ENCODE peak calls at places on chromosomes 16 and 17, in eight cellular contexts. E is PC-3, S is OCI-LY7, O is testis, T is A549, U is colonic mucosa, D is tibial nerve, V is RWPE1. F is an unnamed sample.

GRCh38 chr17:56593073-56593740 is at the start of gene NOG:
- DNase-seq in D (no peak), U (peak; percentile 42), O (peak; percentile 55), S (no peak), V (peak; percentile 67), E (peak; percentile 74), T (peak; percentile 80), F (no peak)

GRCh38 chr17:292531-293382 is 59.9 kb downstream of the RPH3AL start:
- DNase-seq in D (no peak), U (no peak), O (no peak), S (no peak), V (no peak), T (no peak), E (no peak), F (no peak)

GRCh38 chr16:17638134-17638533 is 167.4 kb upstream of the XYLT1 start:
- DNase-seq in T (no peak), U (no peak), E (no peak), D (no peak), S (no peak), O (no peak), V (no peak), F (no peak)

GRCh38 chr17:71023631-71024030 is 854.3 kb downstream of the KCNJ2 start:
- DNase-seq in O (no peak), S (no peak), U (no peak), T (no peak), V (no peak), E (peak; percentile 9), D (no peak), F (no peak)

GRCh38 chr16:17469742-17470001 is 1.1 kb downstream of the XYLT1 start:
- DNase-seq in E (no peak), U (no peak), O (no peak), V (no peak), T (no peak), S (no peak), D (no peak), F (no peak)

GRCh38 chr16:55641430-55642056 is 14.2 kb upstream of the SLC6A2 start:
- DNase-seq in O (no peak), E (no peak), U (no peak), T (no peak), D (no peak), S (no peak), V (no peak), F (no peak)

GRCh38 chr16:30110661-30111060 is 2.7 kb downstream of the GDPD3 start:
- DNase-seq in V (no peak), E (no peak), S (no peak), T (no peak), O (no peak), U (no peak), D (no peak), F (no peak)

GRCh38 chr17:79633937-79634813 is 23.3 kb upstream of the RBFOX3 start:
- DNase-seq in T (no peak), S (no peak), U (peak; percentile 12), E (no peak), D (no peak), O (peak; percentile 9), V (no peak), F (peak; percentile 45)

GRCh38 chr16:49717693-49718092 is 138.2 kb downstream of the ZNF423 start:
- DNase-seq in O (no peak), U (no peak), D (no peak), T (no peak), S (no peak), E (no peak), V (no peak), F (no peak)

GRCh38 chr17:32299579-32300158 is 34.0 kb downstream of the RHBDL3 start:
- DNase-seq in O (no peak), U (no peak), T (no peak), D (no peak), S (no peak), E (no peak), V (no peak), F (no peak)

GRCh38 chr17:32302037-32302436 is 36.4 kb downstream of the RHBDL3 start:
- DNase-seq in U (no peak), T (no peak), D (no peak), O (no peak), S (no peak), V (no peak), E (no peak), F (no peak)

GRCh38 chr17:32305049-32305448 is 36.9 kb downstream of the C17orf75 start:
- DNase-seq in S (no peak), T (no peak), E (no peak), O (no peak), V (no peak), U (no peak), D (no peak), F (no peak)

GRCh38 chr17:32303861-32304288 is 38.1 kb downstream of the C17orf75 start:
- DNase-seq in D (no peak), T (no peak), S (no peak), O (no peak), V (no peak), E (no peak), U (no peak), F (no peak)

GRCh38 chr17:32302860-32303649 is 37.4 kb downstream of the RHBDL3 start:
- DNase-seq in T (no peak), S (no peak), U (no peak), O (no peak), D (no peak), E (no peak), V (no peak), F (no peak)
- H3K27ac ChIP-seq in T (no peak overlapping the region), S (no peak overlapping the region), U (no peak overlapping the region), O (no peak overlapping the region), D (no peak overlapping the region), E (no peak overlapping the region), V (no peak overlapping the region), F (no peak overlapping the region)

GRCh38 chr17:80874866-80875445 is 116.7 kb upstream of the CHMP6 start:
- DNase-seq in V (no peak), O (no peak), S (no peak), E (no peak), D (no peak), T (no peak), U (no peak), F (no peak)

GRCh38 chr17:80870401-80870800 is 121.2 kb upstream of the CHMP6 start:
- DNase-seq in U (no peak), D (no peak), V (no peak), T (no peak), S (no peak), E (no peak), O (no peak), F (no peak)

GRCh38 chr17:80872999-80873951 is 118.4 kb upstream of the CHMP6 start:
- DNase-seq in V (no peak), D (no peak), U (no peak), S (no peak), E (peak; percentile 36), T (peak; percentile 26), O (peak; percentile 61), F (no peak)

GRCh38 chr17:80871341-80871740 is 120.3 kb upstream of the CHMP6 start:
- DNase-seq in U (no peak), D (no peak), V (no peak), T (no peak), S (no peak), E (no peak), O (no peak), F (no peak)

DNA sequence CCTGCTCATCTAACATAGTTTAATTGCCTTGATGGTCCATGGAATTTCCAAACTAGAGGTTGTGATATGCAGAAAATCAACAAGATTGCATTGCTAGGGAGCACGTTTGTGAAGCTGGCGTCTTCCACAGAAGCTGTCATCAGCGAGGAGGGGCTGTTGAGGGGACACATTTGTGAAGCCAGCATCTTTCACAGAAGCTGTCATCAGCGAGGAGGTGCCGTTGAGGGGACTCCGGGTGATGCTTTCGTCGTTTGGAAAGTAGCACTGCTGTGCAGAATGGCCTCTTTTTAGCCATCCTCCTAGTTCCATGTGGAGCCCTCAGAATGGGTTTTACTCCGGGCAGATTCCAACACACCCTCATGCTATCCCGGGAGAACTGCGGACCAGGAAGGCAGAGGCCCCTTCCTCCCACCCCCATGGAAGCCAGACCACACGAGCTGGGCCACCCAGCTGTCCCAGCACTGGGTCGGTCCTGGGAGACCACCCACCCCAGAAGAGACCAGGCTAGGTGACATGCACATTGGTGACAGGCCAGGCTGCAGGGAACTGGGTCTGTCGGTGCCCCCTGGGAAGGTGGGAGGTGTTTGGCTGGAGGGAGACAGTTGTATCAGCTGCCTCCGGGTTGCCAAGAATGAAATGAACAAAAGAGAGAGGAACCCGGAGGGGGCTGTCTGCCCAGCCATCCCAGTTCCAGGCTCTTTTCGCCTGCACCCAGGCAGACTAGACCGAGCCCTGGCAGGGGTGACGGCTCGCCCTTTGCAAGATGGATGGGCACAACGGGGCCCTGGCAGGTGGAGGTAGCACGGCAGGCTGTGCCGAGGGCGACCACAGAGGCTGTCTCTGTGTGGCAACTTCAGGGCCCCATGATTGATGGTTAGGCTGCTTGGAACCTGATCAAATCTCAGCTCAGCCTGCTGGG is 119.4 kb upstream of the CHMP6 start:
- DNase-seq in T (no peak), D (no peak), U (no peak), O (no peak), V (no peak), E (no peak), S (no peak), F (no peak)
- H3K27ac ChIP-seq in T (no peak overlapping the region), D (no peak overlapping the region), U (no peak overlapping the region), O (no peak overlapping the region), V (peak overlapping the region; percentile 15), E (no peak overlapping the region), S (no peak overlapping the region), F (no peak overlapping the region)

DNA sequence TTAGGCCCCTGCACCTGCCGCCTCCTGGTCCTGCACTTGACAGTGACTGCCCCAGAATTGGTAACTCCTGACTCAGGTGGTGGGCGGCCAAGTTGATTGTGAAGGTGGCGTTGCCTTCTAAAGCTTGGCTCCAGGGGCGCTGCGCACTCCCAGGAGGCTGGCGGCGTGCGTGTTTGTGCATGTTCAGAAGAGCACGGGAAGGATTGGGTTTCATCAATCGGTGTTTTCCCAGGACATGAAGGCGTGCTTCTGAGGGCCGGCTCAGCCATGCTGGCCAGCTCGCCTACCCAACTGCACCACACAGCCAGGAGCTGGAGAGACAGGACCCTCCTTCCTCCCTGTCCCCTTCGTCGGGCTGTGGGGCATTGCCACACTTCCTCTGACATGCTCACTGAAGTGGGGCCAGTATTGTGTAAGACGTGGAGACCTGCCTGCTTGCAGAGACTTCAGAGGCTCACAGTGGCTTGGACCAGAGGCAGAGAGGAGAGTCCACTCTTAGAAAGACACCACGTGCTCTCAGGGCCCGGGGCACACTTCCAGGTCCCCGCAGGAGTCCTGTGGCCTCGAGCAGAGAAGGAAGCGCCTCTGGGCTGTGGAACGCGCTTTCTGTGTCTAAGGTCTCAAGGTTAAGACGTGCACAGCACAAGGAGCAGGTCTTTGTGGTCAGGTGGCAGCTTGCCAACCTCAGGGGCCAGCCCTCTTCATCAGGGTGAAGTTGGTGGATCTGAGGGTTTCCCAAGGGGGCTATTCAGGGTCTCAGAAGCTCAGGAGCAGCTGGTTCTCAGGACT is 2.8 kb downstream of the RAB40C start:
- DNase-seq in T (no peak), V (peak; percentile 87), D (peak; percentile 45), E (no peak), O (peak; percentile 69), S (no peak), U (peak; percentile 68), F (no peak)
- H3K27ac ChIP-seq in T (no peak overlapping the region), V (peak overlapping the region; percentile 95), D (no peak overlapping the region), E (peak overlapping the region; percentile 28), O (no peak overlapping the region), S (no peak overlapping the region), U (peak overlapping the region; percentile 96), F (no peak overlapping the region)

DNA sequence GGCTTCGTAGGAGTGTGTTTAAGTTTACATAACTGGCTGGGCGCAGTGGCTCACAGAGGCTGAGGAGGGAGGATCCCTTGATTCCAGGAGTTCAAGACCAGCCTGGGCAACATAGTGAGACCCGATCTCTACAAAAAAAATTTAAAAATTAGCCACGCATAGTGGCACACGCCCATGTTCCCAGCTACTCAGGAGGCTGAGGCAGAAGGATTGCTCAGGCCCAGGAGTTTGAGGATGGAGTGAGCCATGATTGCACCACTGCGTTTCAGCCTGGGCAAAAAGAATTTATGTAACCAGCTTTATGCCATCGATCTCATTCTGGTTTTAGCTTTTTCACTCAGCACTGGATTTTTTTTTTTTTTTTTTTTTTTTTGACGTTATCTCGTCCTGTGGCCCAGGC is 9.1 kb upstream of the CD300E start:
- DNase-seq in E (no peak), V (no peak), S (no peak), U (no peak), D (no peak), T (no peak), O (no peak), F (no peak)
- H3K27ac ChIP-seq in E (no peak overlapping the region), V (no peak overlapping the region), S (no peak overlapping the region), U (no peak overlapping the region), D (no peak overlapping the region), T (no peak overlapping the region), O (no peak overlapping the region), F (no peak overlapping the region)